ENCODE peak calls at places on chromosome 22, in five cellular contexts. One of them, this sample, is unnamed.

GRCh38 chr22:39526736-39527171 is 5.8 kb downstream of the RPS19BP1 start:
- DNase-seq in heart right ventricle: no peak
- DNase-seq in PC-9: no peak
- DNase-seq in cardiac muscle cell: no peak
- DNase-seq in lower lobe of right lung: peak; percentile 57
- DNase-seq in this sample: no peak

GRCh38 chr22:36734171-36735058 is 30.9 kb upstream of the CACNG2 start:
- DNase-seq in cardiac muscle cell: no peak
- DNase-seq in heart right ventricle: no peak
- DNase-seq in lower lobe of right lung: no peak
- DNase-seq in PC-9: no peak
- DNase-seq in this sample: peak; percentile 58

GRCh38 chr22:45880732-45881523 is 96.0 kb downstream of the WNT7B start:
- DNase-seq in heart right ventricle: no peak
- DNase-seq in lower lobe of right lung: peak; percentile 37
- DNase-seq in cardiac muscle cell: peak; percentile 22
- DNase-seq in PC-9: no peak
- DNase-seq in this sample: peak; percentile 57

GRCh38 chr22:26453195-26453594 is 24.1 kb downstream of the ASPHD2 start:
- DNase-seq in PC-9: no peak
- DNase-seq in cardiac muscle cell: no peak
- DNase-seq in heart right ventricle: no peak
- DNase-seq in lower lobe of right lung: no peak
- DNase-seq in this sample: no peak

GRCh38 chr22:32245042-32245441 is 10.1 kb downstream of the SLC5A4 start:
- DNase-seq in PC-9: no peak
- DNase-seq in lower lobe of right lung: no peak
- DNase-seq in heart right ventricle: no peak
- DNase-seq in cardiac muscle cell: no peak
- DNase-seq in this sample: no peak

GRCh38 chr22:39967103-39967829 is 7.1 kb downstream of the TMA7B start:
- DNase-seq in PC-9: no peak
- DNase-seq in heart right ventricle: no peak
- DNase-seq in lower lobe of right lung: no peak
- DNase-seq in cardiac muscle cell: no peak
- DNase-seq in this sample: no peak

GRCh38 chr22:42376721-42377177 is 55.5 kb downstream of the NFAM1 start:
- DNase-seq in PC-9: no peak
- DNase-seq in cardiac muscle cell: peak; percentile 86
- DNase-seq in lower lobe of right lung: peak; percentile 73
- DNase-seq in heart right ventricle: peak; percentile 73
- DNase-seq in this sample: peak; percentile 82

GRCh38 chr22:45774016-45774670 is 102.5 kb downstream of the ATXN10 start:
- DNase-seq in heart right ventricle: no peak
- DNase-seq in cardiac muscle cell: no peak
- DNase-seq in PC-9: no peak
- DNase-seq in lower lobe of right lung: no peak
- DNase-seq in this sample: no peak

GRCh38 chr22:22210375-22210774 is 34.2 kb upstream of the VPREB1 start:
- DNase-seq in cardiac muscle cell: no peak
- DNase-seq in PC-9: peak; percentile 36
- DNase-seq in heart right ventricle: no peak
- DNase-seq in lower lobe of right lung: no peak
- DNase-seq in this sample: no peak

GRCh38 chr22:19178065-19178658 is 374 bp downstream of the SLC25A1 start:
- DNase-seq in cardiac muscle cell: peak; percentile 77
- DNase-seq in lower lobe of right lung: peak; percentile 74
- DNase-seq in heart right ventricle: peak; percentile 52
- DNase-seq in PC-9: peak; percentile 54
- DNase-seq in this sample: peak; percentile 83

GRCh38 chr22:20043057-20043996 is 22.4 kb downstream of the TANGO2 start:
- DNase-seq in lower lobe of right lung: no peak
- DNase-seq in PC-9: no peak
- DNase-seq in cardiac muscle cell: no peak
- DNase-seq in heart right ventricle: no peak
- DNase-seq in this sample: no peak

GRCh38 chr22:42932857-42933782 is 76.0 kb upstream of the ARFGAP3 start:
- DNase-seq in lower lobe of right lung: peak; percentile 74
- DNase-seq in PC-9: no peak
- DNase-seq in heart right ventricle: no peak
- DNase-seq in cardiac muscle cell: no peak
- DNase-seq in this sample: peak; percentile 80

GRCh38 chr22:26891431-26891830 is 234.0 kb downstream of the MIAT start:
- DNase-seq in lower lobe of right lung: no peak
- DNase-seq in PC-9: no peak
- DNase-seq in heart right ventricle: no peak
- DNase-seq in cardiac muscle cell: no peak
- DNase-seq in this sample: no peak

GRCh38 chr22:37228106-37229011 is 15.7 kb downstream of the RAC2 start:
- DNase-seq in PC-9: peak; percentile 58
- DNase-seq in heart right ventricle: no peak
- DNase-seq in lower lobe of right lung: no peak
- DNase-seq in cardiac muscle cell: no peak
- DNase-seq in this sample: no peak

GRCh38 chr22:46149998-46150549 is at the start of gene PPARA:
- DNase-seq in cardiac muscle cell: peak; percentile 93
- DNase-seq in lower lobe of right lung: peak; percentile 94
- DNase-seq in PC-9: peak; percentile 94
- DNase-seq in heart right ventricle: peak; percentile 95
- DNase-seq in this sample: peak; percentile 96

GRCh38 chr22:35202376-35202775 is 54.9 kb upstream of the HMGXB4 start:
- DNase-seq in cardiac muscle cell: no peak
- DNase-seq in PC-9: no peak
- DNase-seq in heart right ventricle: no peak
- DNase-seq in lower lobe of right lung: no peak
- DNase-seq in this sample: no peak

GRCh38 chr22:35634015-35634414 is 14.2 kb upstream of the APOL6 start:
- DNase-seq in heart right ventricle: no peak
- DNase-seq in lower lobe of right lung: no peak
- DNase-seq in cardiac muscle cell: no peak
- DNase-seq in PC-9: no peak
- DNase-seq in this sample: no peak

GRCh38 chr22:27685515-27685914 is 116.0 kb downstream of the MN1 start:
- DNase-seq in lower lobe of right lung: no peak
- DNase-seq in PC-9: no peak
- DNase-seq in heart right ventricle: peak; percentile 47
- DNase-seq in cardiac muscle cell: no peak
- DNase-seq in this sample: no peak

GRCh38 chr22:41446057-41446501 is 522 bp downstream of the TOB2 start:
- DNase-seq in PC-9: peak; percentile 20
- DNase-seq in heart right ventricle: peak; percentile 52
- DNase-seq in cardiac muscle cell: peak; percentile 27
- DNase-seq in lower lobe of right lung: peak; percentile 59
- DNase-seq in this sample: peak; percentile 77

GRCh38 chr22:36221799-36222751 is 17.3 kb downstream of the APOL2 start:
- DNase-seq in cardiac muscle cell: peak; percentile 70
- DNase-seq in lower lobe of right lung: peak; percentile 69
- DNase-seq in heart right ventricle: no peak
- DNase-seq in PC-9: peak; percentile 52
- DNase-seq in this sample: no peak

GRCh38 chr22:45684169-45684568 is 12.5 kb downstream of the ATXN10 start:
- DNase-seq in lower lobe of right lung: no peak
- DNase-seq in PC-9: no peak
- DNase-seq in heart right ventricle: no peak
- DNase-seq in cardiac muscle cell: no peak
- DNase-seq in this sample: no peak

GRCh38 chr22:20143883-20144665 is 6.8 kb downstream of the CCDC188 start:
- DNase-seq in PC-9: no peak
- DNase-seq in lower lobe of right lung: no peak
- DNase-seq in heart right ventricle: no peak
- DNase-seq in cardiac muscle cell: no peak
- DNase-seq in this sample: no peak

GRCh38 chr22:30033891-30034290 is 46.4 kb upstream of the HORMAD2 start:
- DNase-seq in cardiac muscle cell: no peak
- DNase-seq in lower lobe of right lung: no peak
- DNase-seq in PC-9: no peak
- DNase-seq in heart right ventricle: no peak
- DNase-seq in this sample: no peak
- H3K9me3 ChIP-seq in cardiac muscle cell: no peaks in the 10 kb centered on the region
- H3K9me3 ChIP-seq in lower lobe of right lung: no peaks in the 10 kb centered on the region
- H3K9me3 ChIP-seq in PC-9: no peaks in the 10 kb centered on the region
- H3K9me3 ChIP-seq in heart right ventricle: no peaks in the 10 kb centered on the region
- H3K9me3 ChIP-seq in this sample: no peaks in the 10 kb centered on the region

DNA sequence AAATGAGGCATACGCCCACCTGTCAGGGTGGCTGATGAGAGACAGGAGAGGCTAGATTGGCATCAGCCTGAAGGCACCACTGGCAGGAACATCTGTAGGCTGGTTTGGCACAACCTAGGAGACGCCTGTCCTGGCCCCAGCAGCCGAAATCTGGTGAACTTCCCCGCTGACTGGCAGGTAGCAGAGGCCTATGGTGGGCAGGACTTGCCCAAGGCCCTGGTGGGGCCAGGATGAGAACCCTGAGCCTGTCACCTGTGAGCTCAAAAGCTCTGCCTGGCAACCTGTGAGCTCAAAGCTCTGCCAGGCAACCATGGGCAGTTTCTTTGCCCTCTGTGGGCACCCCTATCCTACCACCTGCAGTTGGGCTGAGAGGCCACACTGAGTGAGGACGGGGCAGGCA is 2.5 kb downstream of the DERL3 start:
- DNase-seq in PC-9: no peak
- DNase-seq in heart right ventricle: no peak
- DNase-seq in cardiac muscle cell: no peak
- DNase-seq in lower lobe of right lung: peak; percentile 31
- DNase-seq in this sample: no peak
- H3K27ac ChIP-seq in PC-9: no peak overlapping the region
- H3K27ac ChIP-seq in heart right ventricle: peak overlapping the region; percentile 75
- H3K27ac ChIP-seq in cardiac muscle cell: peak overlapping the region; percentile 80
- H3K27ac ChIP-seq in lower lobe of right lung: no peak overlapping the region
- H3K27ac ChIP-seq in this sample: no peak overlapping the region

GRCh38 chr22:49077036-49077393 is 750.7 kb downstream of the BRD1 start:
- DNase-seq in cardiac muscle cell: no peak
- DNase-seq in PC-9: no peak
- DNase-seq in lower lobe of right lung: no peak
- DNase-seq in heart right ventricle: no peak
- DNase-seq in this sample: peak; percentile 35

GRCh38 chr22:49072996-49073645 is 754.6 kb downstream of the BRD1 start:
- DNase-seq in PC-9: no peak
- DNase-seq in lower lobe of right lung: no peak
- DNase-seq in cardiac muscle cell: no peak
- DNase-seq in heart right ventricle: no peak
- DNase-seq in this sample: peak; percentile 37

GRCh38 chr22:49073873-49074417 is 753.7 kb downstream of the BRD1 start:
- DNase-seq in heart right ventricle: no peak
- DNase-seq in PC-9: no peak
- DNase-seq in lower lobe of right lung: no peak
- DNase-seq in cardiac muscle cell: no peak
- DNase-seq in this sample: no peak

GRCh38 chr22:49076300-49077035 is 751.2 kb downstream of the BRD1 start:
- DNase-seq in cardiac muscle cell: no peak
- DNase-seq in heart right ventricle: no peak
- DNase-seq in lower lobe of right lung: no peak
- DNase-seq in PC-9: no peak
- DNase-seq in this sample: peak; percentile 52

GRCh38 chr22:49075150-49075549 is 752.5 kb downstream of the BRD1 start:
- DNase-seq in heart right ventricle: no peak
- DNase-seq in lower lobe of right lung: no peak
- DNase-seq in PC-9: no peak
- DNase-seq in cardiac muscle cell: no peak
- DNase-seq in this sample: peak; percentile 28
- H3K9me3 ChIP-seq in heart right ventricle: no peaks in the 10 kb centered on the region
- H3K9me3 ChIP-seq in lower lobe of right lung: no peaks in the 10 kb centered on the region
- H3K9me3 ChIP-seq in PC-9: no peaks in the 10 kb centered on the region
- H3K9me3 ChIP-seq in cardiac muscle cell: no peaks in the 10 kb centered on the region
- H3K9me3 ChIP-seq in this sample: no peaks in the 10 kb centered on the region

DNA sequence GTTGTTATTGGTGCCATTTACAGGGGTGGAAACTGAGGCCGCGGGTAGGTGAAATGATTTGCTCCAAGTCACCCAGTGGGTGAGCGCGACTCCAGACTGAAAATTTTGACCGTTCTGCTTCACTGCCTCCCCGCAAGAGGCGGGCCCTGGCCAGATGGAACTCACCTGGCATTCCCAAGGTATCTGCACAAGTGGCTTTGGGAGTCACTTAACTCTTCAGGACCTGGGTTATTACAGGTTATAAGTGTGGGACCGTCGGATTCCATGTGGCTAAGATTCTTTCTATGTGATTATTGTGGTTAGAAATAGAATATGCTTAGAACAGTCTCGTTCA is 598 bp downstream of the CABIN1 start:
- DNase-seq in cardiac muscle cell: no peak
- DNase-seq in lower lobe of right lung: no peak
- DNase-seq in heart right ventricle: no peak
- DNase-seq in PC-9: no peak
- DNase-seq in this sample: no peak
- H3K27ac ChIP-seq in cardiac muscle cell: peak overlapping the region; percentile 70
- H3K27ac ChIP-seq in lower lobe of right lung: peak overlapping the region; percentile 94
- H3K27ac ChIP-seq in heart right ventricle: peak overlapping the region; percentile 93
- H3K27ac ChIP-seq in PC-9: no peak overlapping the region
- H3K27ac ChIP-seq in this sample: peak overlapping the region; percentile 82

GRCh38 chr22:49587987-49588386 is 239.7 kb downstream of the BRD1 start:
- DNase-seq in cardiac muscle cell: no peak
- DNase-seq in heart right ventricle: no peak
- DNase-seq in PC-9: no peak
- DNase-seq in lower lobe of right lung: no peak
- DNase-seq in this sample: peak; percentile 40
- H3K9me3 ChIP-seq in cardiac muscle cell: no peaks in the 10 kb centered on the region
- H3K9me3 ChIP-seq in heart right ventricle: no peaks in the 10 kb centered on the region
- H3K9me3 ChIP-seq in PC-9: no peaks in the 10 kb centered on the region
- H3K9me3 ChIP-seq in lower lobe of right lung: no peaks in the 10 kb centered on the region
- H3K9me3 ChIP-seq in this sample: no peaks in the 10 kb centered on the region

DNA sequence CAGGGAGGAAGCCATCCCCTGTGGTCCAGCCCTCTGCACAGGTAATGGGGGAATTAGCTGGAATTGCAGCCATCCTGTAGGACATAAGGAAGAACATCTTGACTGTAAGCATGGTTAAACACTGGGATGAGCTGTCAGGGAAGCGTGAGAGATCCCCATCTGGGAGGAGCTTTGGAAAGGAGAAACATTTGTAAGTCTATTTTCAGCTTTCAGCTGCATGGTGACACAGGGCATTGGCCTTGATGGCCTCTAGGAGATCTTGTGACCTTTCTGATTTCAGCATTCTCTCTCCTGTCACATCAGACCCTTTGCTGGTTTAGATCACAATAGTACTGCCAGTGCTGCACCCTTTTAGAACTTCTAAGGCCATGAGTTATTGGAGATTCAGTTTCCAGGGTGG is 47.1 kb downstream of the BCR start:
- DNase-seq in heart right ventricle: no peak
- DNase-seq in PC-9: no peak
- DNase-seq in lower lobe of right lung: peak; percentile 1
- DNase-seq in cardiac muscle cell: no peak
- DNase-seq in this sample: no peak
- H3K27ac ChIP-seq in heart right ventricle: peak overlapping the region; percentile 79
- H3K27ac ChIP-seq in PC-9: peak overlapping the region; percentile 86
- H3K27ac ChIP-seq in lower lobe of right lung: peak overlapping the region; percentile 77
- H3K27ac ChIP-seq in cardiac muscle cell: peak overlapping the region; percentile 9
- H3K27ac ChIP-seq in this sample: peak overlapping the region; percentile 70

GRCh38 chr22:16815073-16815472 is 10.1 kb downstream of the XKR3 start:
- DNase-seq in heart right ventricle: no peak
- DNase-seq in cardiac muscle cell: no peak
- DNase-seq in lower lobe of right lung: no peak
- DNase-seq in PC-9: no peak
- DNase-seq in this sample: no peak
- H3K9me3 ChIP-seq in heart right ventricle: no peaks in the 10 kb centered on the region
- H3K9me3 ChIP-seq in cardiac muscle cell: no peaks in the 10 kb centered on the region
- H3K9me3 ChIP-seq in lower lobe of right lung: peaks cover 8% of the 10 kb centered on the region
- H3K9me3 ChIP-seq in PC-9: no peaks in the 10 kb centered on the region
- H3K9me3 ChIP-seq in this sample: peaks cover 5% of the 10 kb centered on the region

GRCh38 chr22:44523981-44524759 is 26.1 kb upstream of the RTL6 start:
- DNase-seq in cardiac muscle cell: peak; percentile 44
- DNase-seq in heart right ventricle: no peak
- DNase-seq in lower lobe of right lung: no peak
- DNase-seq in PC-9: no peak
- DNase-seq in this sample: no peak
- H3K27ac ChIP-seq in cardiac muscle cell: peak overlapping the region; percentile 54
- H3K27ac ChIP-seq in heart right ventricle: peak overlapping the region; percentile 55
- H3K27ac ChIP-seq in lower lobe of right lung: no peak overlapping the region
- H3K27ac ChIP-seq in PC-9: no peak overlapping the region
- H3K27ac ChIP-seq in this sample: peak overlapping the region; percentile 7

GRCh38 chr22:49325531-49326395 is 501.9 kb downstream of the BRD1 start:
- DNase-seq in heart right ventricle: no peak
- DNase-seq in lower lobe of right lung: peak; percentile 19
- DNase-seq in PC-9: no peak
- DNase-seq in cardiac muscle cell: no peak
- DNase-seq in this sample: peak; percentile 55
- H3K9me3 ChIP-seq in heart right ventricle: no peaks in the 10 kb centered on the region
- H3K9me3 ChIP-seq in lower lobe of right lung: no peaks in the 10 kb centered on the region
- H3K9me3 ChIP-seq in PC-9: no peaks in the 10 kb centered on the region
- H3K9me3 ChIP-seq in cardiac muscle cell: no peaks in the 10 kb centered on the region
- H3K9me3 ChIP-seq in this sample: no peaks in the 10 kb centered on the region

This sample was measured in upper lobe of right lung.